ENCODE peak calls at places on chromosome 21, in five cellular contexts. S, A, Q, X and Y are unnamed samples.

GRCh38 chr21:16084776-16085364 is 355.1 kb downstream of the USP25 start:
- DNase-seq in S (peak; percentile 25), A (no peak), Q (peak; percentile 79), X (no peak), Y (no peak)

GRCh38 chr21:40555129-40555528 is 291.8 kb downstream of the DSCAM start:
- DNase-seq in S (no peak), A (no peak), Q (no peak), X (no peak), Y (no peak)

GRCh38 chr21:16624468-16625102 is 888.3 kb upstream of the CXADR start:
- DNase-seq in S (no peak), A (no peak), Q (no peak), X (no peak), Y (no peak)

GRCh38 chr21:14880922-14881321 is 183.9 kb downstream of the NRIP1 start:
- DNase-seq in S (peak; percentile 92), A (peak; percentile 42), Q (peak; percentile 92), X (peak; percentile 58), Y (no peak)

GRCh38 chr21:45102391-45102932 is 28.1 kb downstream of the ADARB1 start:
- DNase-seq in S (peak; percentile 88), A (peak; percentile 76), Q (peak; percentile 77), X (peak; percentile 67), Y (peak; percentile 28)

GRCh38 chr21:26756491-26757159 is 88.6 kb downstream of the ADAMTS1 start:
- DNase-seq in S (no peak), A (no peak), Q (peak; percentile 35), X (peak; percentile 27), Y (no peak)

GRCh38 chr21:39588884-39589283 is 23.9 kb upstream of the B3GALT5 start:
- DNase-seq in S (no peak), A (no peak), Q (no peak), X (no peak), Y (no peak)

GRCh38 chr21:44615881-44616590 is 4.2 kb downstream of the KRTAP10-8 start:
- DNase-seq in S (no peak), A (no peak), Q (no peak), X (no peak), Y (no peak)

GRCh38 chr21:26007911-26008579 is 162.5 kb downstream of the APP start:
- DNase-seq in S (peak; percentile 40), A (no peak), Q (peak; percentile 41), X (no peak), Y (peak; percentile 38)

GRCh38 chr21:38807481-38807880 is 1.8 kb downstream of the ETS2 start:
- DNase-seq in S (no peak), A (no peak), Q (peak; percentile 47), X (no peak), Y (no peak)

GRCh38 chr21:40531421-40531820 is 315.5 kb downstream of the DSCAM start:
- DNase-seq in S (no peak), A (no peak), Q (no peak), X (no peak), Y (no peak)

GRCh38 chr21:39675595-39675994 is 62.9 kb downstream of the B3GALT5 start:
- DNase-seq in S (no peak), A (no peak), Q (no peak), X (no peak), Y (no peak)

GRCh38 chr21:28605138-28605537 is 387.5 kb downstream of the LTN1 start:
- DNase-seq in S (no peak), A (no peak), Q (no peak), X (no peak), Y (no peak)

GRCh38 chr21:14956826-14957225 is 108.0 kb downstream of the NRIP1 start:
- DNase-seq in S (peak; percentile 86), A (no peak), Q (peak; percentile 83), X (no peak), Y (no peak)

GRCh38 chr21:34199121-34199910 is 125.9 kb downstream of the MRPS6 start:
- DNase-seq in S (no peak), A (no peak), Q (no peak), X (no peak), Y (no peak)

GRCh38 chr21:45618846-45619485 is 24.6 kb upstream of the PCBP3 start:
- DNase-seq in S (no peak), A (no peak), Q (no peak), X (peak; percentile 18), Y (no peak)

GRCh38 chr21:24840287-24840686 is 767.0 kb downstream of the MRPL39 start:
- DNase-seq in S (no peak), A (no peak), Q (no peak), X (no peak), Y (no peak)

GRCh38 chr21:33971492-33972013 is 55.9 kb upstream of the ATP5PO start:
- DNase-seq in S (peak; percentile 95), A (peak; percentile 63), Q (no peak), X (peak; percentile 86), Y (no peak)

GRCh38 chr21:35265170-35265877 is 216.2 kb upstream of the RUNX1 start:
- DNase-seq in S (peak; percentile 92), A (peak; percentile 31), Q (peak; percentile 55), X (peak; percentile 94), Y (no peak)

DNA sequence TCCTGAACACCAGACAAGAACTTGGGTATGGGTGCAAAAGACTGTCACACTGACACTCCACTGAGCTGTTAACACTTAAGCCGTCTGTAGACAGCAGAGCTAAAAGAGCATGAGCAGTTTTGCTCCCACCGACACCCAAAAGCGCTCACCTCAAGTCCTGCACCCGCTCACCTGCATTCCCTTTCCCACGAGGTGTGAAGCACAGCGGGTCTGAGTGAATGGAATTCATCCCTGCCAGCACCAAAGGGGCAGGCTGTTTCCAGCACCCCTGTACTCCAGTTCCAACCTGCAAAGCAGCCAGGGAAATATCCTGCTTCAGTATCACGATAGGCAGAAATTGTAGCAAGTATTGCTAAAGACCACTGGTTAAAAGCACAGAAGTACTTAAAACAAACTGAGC is 28.8 kb downstream of the KRTAP21-3 start:
- DNase-seq in S (no peak), A (no peak), Q (no peak), X (no peak), Y (no peak)
- TF ChIP-seq CTCF in S (no peak), A (no peak), Q (no peak), X (no peak), Y (no peak)

DNA sequence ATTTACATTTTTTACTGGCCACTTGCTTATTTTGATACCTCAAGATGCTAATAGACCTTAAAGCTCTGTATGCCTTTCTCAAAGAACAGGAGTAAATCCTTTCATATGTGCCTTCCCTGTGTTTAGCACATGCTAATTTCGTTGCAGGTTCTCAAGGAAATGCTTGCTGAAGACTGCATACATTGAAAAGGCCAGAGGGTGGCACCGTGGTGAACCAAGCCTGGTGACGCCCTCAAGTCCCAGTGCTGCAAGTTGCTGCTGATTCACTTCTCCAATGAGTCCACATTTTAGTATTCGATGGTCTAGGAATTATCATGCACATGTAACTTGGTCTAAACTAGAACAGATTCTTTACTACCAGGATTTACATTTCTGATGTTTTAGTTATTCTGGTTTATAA is 94.1 kb downstream of the CLDN17 start:
- DNase-seq in S (peak; percentile 82), A (peak; percentile 44), Q (peak; percentile 1), X (peak; percentile 66), Y (no peak)
- TF ChIP-seq CTCF in S (peak; percentile 78), A (peak; percentile 33), Q (peak; percentile 5), X (peak; percentile 67), Y (no peak)

DNA sequence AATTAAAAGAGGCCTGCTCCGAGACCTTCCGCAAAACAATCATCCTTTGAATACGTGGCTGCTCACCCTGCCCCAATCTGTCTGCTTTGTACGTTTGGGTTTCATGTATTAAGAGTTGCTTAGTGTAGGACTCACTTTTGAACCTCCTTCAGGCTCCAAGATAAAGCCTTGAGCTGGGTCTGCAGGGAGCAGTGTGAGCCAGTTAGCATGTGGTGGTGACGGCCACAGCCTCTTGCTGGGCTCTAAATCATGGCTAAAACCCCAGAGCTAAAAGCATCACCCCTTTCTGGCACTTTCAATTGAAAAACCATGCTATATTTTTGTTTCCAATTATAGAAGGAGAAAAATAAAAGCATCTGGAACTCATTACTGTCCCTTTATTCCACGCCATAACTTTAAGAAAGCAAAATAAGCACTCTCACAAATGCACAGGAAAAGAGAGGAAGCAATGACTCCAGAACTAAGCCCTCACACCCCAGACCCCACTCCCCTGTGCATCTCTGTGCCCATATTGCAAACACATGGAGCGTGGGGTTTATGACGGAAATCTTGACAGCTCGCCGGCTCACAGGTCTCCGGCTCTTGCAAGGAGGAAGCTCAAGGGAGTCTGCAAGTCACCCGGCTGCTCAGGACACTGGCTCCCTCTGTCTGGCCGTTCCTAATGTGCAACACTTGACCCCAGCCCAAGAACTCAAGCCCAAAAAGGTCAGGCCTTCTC is 135.5 kb downstream of the MIS18A start:
- DNase-seq in S (no peak), A (no peak), Q (peak; percentile 59), X (no peak), Y (peak; percentile 14)
- TF ChIP-seq CTCF in S (no peak), A (no peak), Q (no peak), X (no peak), Y (peak; percentile 41)

GRCh38 chr21:37186983-37187382 is 80.2 kb downstream of the VPS26C start:
- DNase-seq in S (no peak), A (no peak), Q (no peak), X (no peak), Y (no peak)
- TF ChIP-seq CTCF in S (no peak), A (no peak), Q (no peak), X (no peak), Y (no peak)